ENCODE peak calls at places on chromosomes 6 and 20, in eight cellular contexts. O is stimulated activated CD4-positive, alpha-beta T cell treated with anti-CD3 and anti-CD28 coated beads, Interleukin-2, amount 100 ng/mL, for 48 hours; I is T1000; J is HTR-8/SVneo; X is LHCN-M2; K is H4; U is fibroblast of the aortic adventitia; Z is NCI-H1105 treated with DMSO at 0.1 percent for 48 hours. C is an unnamed sample.

GRCh38 chr6:70694371-70694770 is 26.7 kb downstream of the SMAP1 start:
- DNase-seq in K (no peak), X (no peak), U (no peak), I (no peak), O (no peak), J (no peak), Z (no peak), C (no peak)

GRCh38 chr6:44062771-44063560 is 64.3 kb downstream of the MRPL14 start:
- DNase-seq in J (no peak), I (no peak), U (no peak), O (peak; percentile 54), X (peak; percentile 48), K (peak; percentile 67), Z (no peak), C (no peak)

GRCh38 chr6:149961728-149962425 is 1.9 kb upstream of the ULBP1 start:
- DNase-seq in K (peak; percentile 36), J (no peak), X (peak; percentile 34), Z (peak; percentile 10), I (no peak), O (no peak), U (no peak), C (no peak)

GRCh38 chr20:45649312-45649863 is 18.3 kb upstream of the WFDC9 start:
- DNase-seq in J (no peak), O (no peak), I (no peak), K (no peak), U (no peak), X (no peak), Z (no peak), C (no peak)

GRCh38 chr6:95249176-95249575 is 328.2 kb upstream of the MANEA start:
- DNase-seq in K (peak; percentile 9), I (no peak), U (peak; percentile 70), Z (no peak), J (no peak), X (no peak), O (no peak), C (no peak)

GRCh38 chr6:158411998-158412397 is 99.7 kb downstream of the TULP4 start:
- DNase-seq in I (no peak), J (no peak), Z (no peak), X (peak; percentile 44), U (no peak), O (no peak), K (no peak), C (no peak)

GRCh38 chr6:105364243-105364642 is 38.6 kb downstream of the PREP start:
- DNase-seq in O (no peak), Z (no peak), K (no peak), X (no peak), U (no peak), I (no peak), J (no peak), C (no peak)

GRCh38 chr6:6927437-6928361 is 180.1 kb upstream of the RREB1 start:
- DNase-seq in O (no peak), I (no peak), U (no peak), X (peak; percentile 58), K (no peak), J (no peak), Z (no peak), C (no peak)

GRCh38 chr6:47810885-47811284 is 29.1 kb downstream of the OPN5 start:
- DNase-seq in K (no peak), I (no peak), X (no peak), J (no peak), U (no peak), Z (no peak), O (no peak), C (no peak)

GRCh38 chr6:30327232-30327746 is 562 bp downstream of the TRIM39 start:
- DNase-seq in U (no peak), Z (peak; percentile 72), J (no peak), O (no peak), X (no peak), I (no peak), K (no peak), C (no peak)